ENCODE peak calls at places on chromosomes 13 and 19, in six cellular contexts. X is retina; Q is hypothalamus; Y is fibroblast of gingiva; B is stimulated activated CD8-positive, alpha-beta memory T cell treated with anti-CD3 and anti-CD28 coated beads, Interleukin-2, amount 100 ng/mL, for 1 hour; D is cerebellum. T is an unnamed sample.

GRCh38 chr13:64423467-64423866 is 2806.7 kb downstream of the PCDH9 start:
- DNase-seq in Y (no peak), Q (no peak), B (no peak), D (no peak), X (no peak), T (no peak)

GRCh38 chr19:16374436-16374835 is 49.8 kb downstream of the KLF2 start:
- DNase-seq in Y (no peak), B (no peak), X (no peak), D (no peak), Q (no peak), T (no peak)

GRCh38 chr19:53915000-53915399 is 5.9 kb downstream of the CACNG7 start:
- DNase-seq in B (no peak), X (no peak), D (no peak), Q (no peak), Y (no peak), T (no peak)

GRCh38 chr19:49567722-49568454 is 12.5 kb downstream of the NOSIP start:
- DNase-seq in X (no peak), B (no peak), D (no peak), Q (no peak), Y (peak; percentile 61), T (no peak)

GRCh38 chr19:55437410-55437809 is 5.7 kb downstream of the SHISA7 start:
- DNase-seq in B (no peak), Q (no peak), Y (peak; percentile 30), X (peak; percentile 72), D (no peak), T (peak; percentile 32)

GRCh38 chr19:40567040-40567749 is 9.5 kb upstream of the SHKBP1 start:
- DNase-seq in B (no peak), X (no peak), Q (no peak), D (no peak), Y (no peak), T (no peak)

GRCh38 chr13:105638446-105638845 is 897.0 kb downstream of the EFNB2 start:
- DNase-seq in Y (no peak), D (no peak), X (no peak), Q (no peak), B (no peak), T (no peak)

GRCh38 chr13:26561636-26562537 is 4.4 kb downstream of the WASF3 start:
- DNase-seq in Q (no peak), D (no peak), X (peak; percentile 23), Y (peak; percentile 76), B (no peak), T (no peak)

T was measured in G401.